ENCODE peak calls at places on chromosomes 7 and 10, in nine cellular contexts. B, W, F, H, G, Y, P, R and O are unnamed samples. For H3K27me3 and H3K36me3, the result is how much of the 10 kb centered on the place peaks cover.

GRCh38 chr10:89659185-89660131 is 14.4 kb upstream of the PANK1 start:
- DNase-seq in G (no peak), Y (no peak), F (no peak), W (no peak), R (no peak), B (no peak), H (no peak), P (peak), O (no peak)

GRCh38 chr7:77537595-77538185 is 595 bp downstream of the PTPN12 start:
- DNase-seq in R (peak), H (peak), G (peak), B (peak), Y (peak), P (no peak), W (peak), F (peak), O (peak)

GRCh38 chr10:131141645-131142445 is 169.7 kb downstream of the TCERG1L start:
- DNase-seq in W (no peak), G (no peak), H (peak), F (no peak), P (no peak), Y (no peak), B (no peak), R (no peak), O (no peak)

GRCh38 chr10:102465466-102465865 is 14.1 kb upstream of the C10orf95 start:
- DNase-seq in H (no peak), Y (no peak), F (no peak), B (no peak), R (no peak), P (no peak), W (no peak), G (no peak), O (no peak)

GRCh38 chr7:30752484-30752883 is 549 bp downstream of the INMT start:
- DNase-seq in H (no peak), G (no peak), P (no peak), B (no peak), R (no peak), W (no peak), Y (no peak), F (no peak), O (no peak)

GRCh38 chr10:28326516-28327493 is 23.9 kb upstream of the MPP7 start:
- DNase-seq in H (no peak), Y (peak), W (peak), R (peak), B (peak), G (peak), F (peak), P (peak), O (peak)

GRCh38 chr7:2813350-2814185 is 30.5 kb downstream of the GNA12 start:
- DNase-seq in H (no peak), Y (no peak), W (no peak), F (no peak), R (no peak), P (no peak), G (no peak), B (no peak), O (no peak)

GRCh38 chr10:42866115-42866995 is 83.8 kb downstream of the BMS1 start:
- DNase-seq in Y (peak), G (peak), P (peak), H (peak), F (peak), R (peak), W (peak), B (peak), O (peak)

GRCh38 chr7:79420464-79420863 is 33.0 kb downstream of the MAGI2 start:
- DNase-seq in P (peak), H (no peak), R (no peak), B (no peak), Y (peak), W (no peak), G (no peak), F (peak), O (peak)

GRCh38 chr7:47153076-47153475 is 428.8 kb downstream of the TNS3 start:
- DNase-seq in Y (peak), P (peak), B (peak), R (peak), W (no peak), F (peak), H (no peak), G (no peak), O (peak)

GRCh38 chr10:131997366-131998049 is 15.8 kb upstream of the BNIP3 start:
- DNase-seq in R (peak), P (peak), Y (peak), H (peak), G (peak), W (peak), B (peak), F (peak), O (peak)

DNA sequence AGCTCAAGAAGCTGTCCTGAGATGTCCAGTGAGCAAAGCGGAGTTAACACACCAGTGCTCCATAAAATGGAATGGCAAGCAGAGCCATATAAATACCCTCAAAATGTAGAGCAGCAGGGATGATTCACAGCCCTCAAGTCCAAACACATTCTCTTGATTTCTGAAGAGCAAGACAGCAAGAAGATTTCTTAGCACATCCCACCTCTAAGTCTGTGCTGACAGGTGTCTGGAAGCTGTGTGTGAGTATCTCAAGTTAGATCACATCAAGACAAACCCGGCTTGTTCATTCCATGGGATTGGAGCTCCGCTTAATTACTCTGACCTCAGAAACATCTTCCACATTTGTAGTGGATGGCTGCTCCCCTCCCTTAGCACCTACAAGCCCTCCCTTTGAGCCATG is 112.6 kb downstream of the GPR26 start:
- DNase-seq in F (no peak), R (no peak), G (no peak), P (no peak), H (no peak), W (no peak), Y (no peak), B (no peak), O (no peak)
- H3K27me3 ChIP-seq in F (under half), R (under half), G (under half), P (under half), H (under half), W (under half), Y (under half), B (under half), O (under half)

GRCh38 chr10:128105383-128105782 is 20.8 kb downstream of the MKI67 start:
- DNase-seq in P (no peak), F (no peak), R (no peak), H (no peak), G (no peak), W (no peak), B (no peak), Y (no peak), O (no peak)
- TF ChIP-seq POLR2A in P (no peak), F (no peak), R (no peak), H (no peak), G (no peak), W (no peak), B (no peak), Y (no peak), O (no peak)

DNA sequence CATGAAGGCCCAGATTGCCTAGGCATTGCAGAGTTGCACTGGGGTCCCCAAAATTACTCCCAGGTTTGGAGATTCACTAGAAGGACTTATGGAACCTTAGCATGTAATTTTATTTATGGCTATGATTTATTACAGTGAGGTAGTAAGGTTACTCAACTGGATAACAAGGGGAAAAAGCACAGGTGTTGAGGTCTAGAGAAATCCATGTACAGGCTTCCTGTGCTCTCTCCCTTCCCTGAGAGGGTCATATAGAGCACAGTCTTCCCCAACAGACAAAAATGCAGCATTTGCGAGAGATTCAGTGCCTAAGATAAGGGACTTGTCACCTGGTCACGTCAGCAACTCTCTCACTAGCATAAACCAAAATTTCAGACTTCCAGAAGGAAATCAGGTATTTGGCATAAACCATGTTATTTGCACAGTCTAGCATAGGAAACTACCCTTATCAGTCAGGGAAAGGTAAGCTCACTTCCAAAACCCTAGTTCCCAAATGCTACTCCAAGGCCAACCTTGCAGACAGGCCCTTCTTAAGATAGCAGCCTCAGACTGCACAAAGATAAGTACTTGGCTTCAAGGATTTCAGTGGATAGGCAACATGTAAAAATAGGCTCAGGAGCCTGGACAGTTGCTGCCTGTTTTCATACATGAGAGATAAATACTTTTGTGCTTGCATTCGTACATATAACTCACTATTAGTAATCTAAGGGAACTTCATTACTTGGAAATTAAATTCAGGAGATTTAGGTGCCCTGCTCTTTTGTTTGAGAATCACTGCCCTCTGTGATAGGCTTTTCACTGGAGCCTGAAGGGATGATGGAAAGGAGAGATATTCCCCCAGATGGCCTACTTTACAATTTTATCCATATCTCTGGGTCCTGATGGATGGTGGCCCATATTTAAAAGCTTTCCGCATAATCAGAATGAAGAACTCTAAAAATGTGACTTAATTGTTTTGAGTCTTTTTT is 378.4 kb upstream of the LRGUK start:
- DNase-seq in B (no peak), F (no peak), P (no peak), G (no peak), W (no peak), H (no peak), Y (no peak), R (no peak), O (no peak)
- H3K36me3 ChIP-seq in B (under half), F (under half), P (under half), G (under half), W (under half), H (under half), Y (under half), R (under half), O (under half)

DNA sequence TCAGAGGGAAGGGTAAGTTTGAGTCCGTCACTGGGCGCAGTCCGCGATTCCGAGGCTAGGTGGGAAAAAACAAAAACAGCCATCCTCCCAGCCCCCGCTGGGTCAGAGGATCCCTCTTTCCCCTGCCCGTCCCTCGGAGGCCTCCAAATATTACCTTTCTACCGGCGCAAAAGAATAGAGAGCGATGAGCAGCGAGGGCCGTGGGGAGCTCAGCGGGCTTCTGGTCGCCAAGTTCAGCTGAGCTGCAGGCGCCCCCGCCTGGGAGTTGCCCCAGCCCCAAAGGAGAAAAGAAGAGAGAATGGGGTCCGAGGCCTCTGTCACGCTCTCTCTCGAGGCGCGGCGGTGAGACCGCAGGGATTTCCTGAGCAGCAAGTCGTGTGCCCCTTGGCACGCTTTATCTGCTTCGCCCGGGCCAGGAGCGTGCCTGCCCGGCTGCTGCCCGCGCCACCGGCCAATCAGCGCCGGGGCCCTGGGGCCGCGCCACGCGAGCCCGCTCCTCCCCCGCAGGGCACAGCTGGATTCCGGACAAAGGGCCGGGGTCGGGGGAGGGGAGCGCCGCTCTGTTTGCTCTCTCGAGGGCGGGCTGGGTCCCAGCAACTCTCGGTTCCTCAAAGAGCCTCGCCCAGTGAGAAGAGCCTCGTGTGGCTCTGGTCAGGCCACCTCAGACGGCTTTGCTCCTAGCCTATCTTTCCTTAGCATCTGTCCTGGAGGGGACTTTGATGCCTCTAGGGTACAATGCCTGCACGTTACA is at the start of gene NEUROG3:
- DNase-seq in Y (no peak), G (peak), R (no peak), P (no peak), B (no peak), F (no peak), H (no peak), W (no peak), O (peak)
- H3K27me3 ChIP-seq in Y (half or more), G (half or more), R (half or more), P (half or more), B (under half), F (under half), H (half or more), W (half or more), O (half or more)

GRCh38 chr10:11298116-11298515 is 280.4 kb downstream of the CELF2 start:
- DNase-seq in H (no peak), B (no peak), P (no peak), R (no peak), G (no peak), F (no peak), Y (no peak), W (no peak), O (no peak)
- TF ChIP-seq POLR2A in H (no peak), B (no peak), P (no peak), R (no peak), G (no peak), F (no peak), Y (no peak), W (no peak), O (no peak)

DNA sequence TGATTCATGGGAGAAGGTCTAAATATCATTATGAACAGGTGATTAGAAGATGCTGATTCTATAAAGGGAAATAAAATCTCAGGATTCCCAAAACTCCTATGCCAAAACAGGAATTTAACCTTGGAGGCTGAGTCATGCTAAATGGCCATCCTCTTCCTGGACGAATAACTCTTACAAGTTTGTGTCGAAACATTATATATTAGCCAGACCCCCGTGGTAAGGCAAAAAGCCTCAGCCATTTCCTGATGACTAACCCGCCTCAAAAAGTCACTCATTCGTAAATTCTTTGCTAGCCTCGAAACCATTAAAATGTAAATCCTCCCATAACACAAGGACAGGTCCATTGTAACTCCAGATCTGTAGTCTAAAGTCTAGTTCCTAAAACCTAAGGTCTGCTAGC is 32.0 kb downstream of the CUL2 start:
- DNase-seq in R (no peak), P (peak), B (no peak), F (peak), W (no peak), H (no peak), Y (no peak), G (no peak), O (no peak)
- H3K36me3 ChIP-seq in R (under half), P (under half), B (under half), F (under half), W (under half), H (half or more), Y (under half), G (half or more), O (under half)

DNA sequence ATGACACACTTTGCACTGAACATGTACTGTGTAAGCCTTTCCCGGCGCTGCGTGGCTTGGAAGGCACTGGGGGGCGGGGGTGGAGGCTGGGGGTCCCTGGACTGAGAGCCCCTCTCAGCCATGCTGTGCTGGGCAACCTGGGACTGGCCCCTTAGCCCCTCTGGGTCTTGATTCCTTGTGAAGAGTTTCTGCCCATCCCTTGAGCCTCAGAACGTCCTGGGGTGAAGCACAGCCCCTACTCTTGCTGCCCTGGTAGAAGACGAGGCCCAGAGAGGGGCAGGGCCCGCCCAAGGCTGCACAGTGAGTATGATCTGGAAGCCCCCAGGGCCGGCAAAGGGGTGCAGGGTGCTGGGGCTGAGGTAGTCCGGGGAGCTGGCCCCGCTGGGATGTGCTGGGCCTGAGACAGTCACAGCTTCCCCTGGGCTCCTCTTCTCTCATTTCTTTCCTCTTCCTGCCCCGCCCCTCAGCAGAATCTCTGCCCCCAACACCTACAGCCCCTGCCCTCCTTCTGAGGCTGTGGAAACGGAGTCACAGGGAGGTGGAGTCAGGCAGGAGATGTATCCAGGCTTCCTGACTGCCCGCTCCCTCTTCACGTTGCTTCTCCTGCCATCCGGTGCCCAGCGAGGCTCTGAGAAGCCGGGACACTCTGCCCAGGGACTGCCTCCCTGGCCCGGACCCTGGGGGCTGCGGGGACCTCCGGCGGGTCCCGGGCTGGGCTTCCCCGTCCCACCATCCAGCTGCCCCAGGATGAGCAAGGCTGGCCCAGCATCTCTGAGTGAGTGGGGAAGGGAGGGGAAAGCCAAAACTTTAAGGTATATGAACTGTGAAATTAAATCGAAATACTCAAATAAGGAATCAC is 60.5 kb downstream of the UNCX start:
- DNase-seq in G (no peak), Y (no peak), F (no peak), H (peak), W (no peak), P (no peak), R (no peak), B (no peak), O (no peak)
- H3K27me3 ChIP-seq in G (half or more), Y (half or more), F (under half), H (half or more), W (half or more), P (half or more), R (under half), B (under half), O (half or more)

GRCh38 chr7:98180751-98181150 is 30.5 kb upstream of the BHLHA15 start:
- DNase-seq in F (no peak), G (no peak), H (no peak), W (no peak), P (no peak), B (no peak), R (no peak), Y (no peak), O (no peak)

GRCh38 chr7:98178762-98179490 is 32.3 kb upstream of the BHLHA15 start:
- DNase-seq in W (no peak), Y (no peak), B (no peak), P (no peak), H (no peak), R (no peak), F (no peak), G (no peak), O (no peak)

GRCh38 chr7:98175260-98175604 is 36.0 kb upstream of the BHLHA15 start:
- DNase-seq in R (no peak), P (no peak), Y (no peak), B (no peak), H (no peak), F (no peak), W (no peak), G (no peak), O (no peak)

GRCh38 chr7:98177553-98177952 is 33.7 kb upstream of the BHLHA15 start:
- DNase-seq in H (no peak), Y (no peak), G (no peak), W (no peak), R (no peak), B (no peak), F (no peak), P (no peak), O (no peak)

DNA sequence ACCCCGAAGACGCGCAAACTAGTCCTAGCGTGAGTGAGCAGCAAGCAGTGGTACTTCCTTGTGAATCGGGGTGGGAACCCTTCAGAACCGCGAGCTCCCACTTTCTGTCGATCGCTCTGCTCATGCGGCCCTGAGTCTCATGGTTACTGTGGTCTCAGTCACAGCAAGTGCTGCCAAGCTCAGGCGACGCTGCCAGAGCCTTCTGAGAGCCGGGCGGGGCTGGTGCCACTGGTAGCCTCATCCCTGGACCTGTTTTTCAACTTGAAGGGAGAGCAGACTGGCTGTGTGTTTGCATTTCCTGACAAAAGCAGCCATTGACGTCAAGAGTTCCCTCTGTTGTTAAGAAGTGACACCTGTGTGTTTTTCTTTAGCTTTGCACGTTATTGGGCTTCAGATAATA is 32.9 kb upstream of the BHLHA15 start:
- DNase-seq in B (no peak), R (peak), W (no peak), G (peak), P (no peak), H (no peak), Y (no peak), F (no peak), O (no peak)
- TF ChIP-seq POLR2A in B (no peak), R (peak), W (no peak), G (no peak), P (no peak), H (no peak), Y (no peak), F (no peak), O (no peak)

GRCh38 chr7:43677864-43678263 is 51.5 kb downstream of the COA1 start:
- DNase-seq in H (no peak), R (no peak), Y (no peak), P (no peak), B (no peak), F (no peak), G (no peak), W (no peak), O (no peak)

GRCh38 chr7:43678315-43678714 is 51.0 kb downstream of the COA1 start:
- DNase-seq in P (no peak), W (no peak), F (no peak), H (no peak), R (no peak), G (no peak), Y (no peak), B (no peak), O (no peak)

GRCh38 chr7:43671520-43671919 is 57.8 kb downstream of the COA1 start:
- DNase-seq in B (no peak), Y (no peak), F (no peak), H (no peak), R (no peak), P (no peak), G (no peak), W (no peak), O (no peak)

GRCh38 chr7:43679210-43680068 is 49.9 kb downstream of the COA1 start:
- DNase-seq in F (no peak), H (no peak), Y (no peak), P (no peak), R (no peak), G (no peak), B (no peak), W (no peak), O (no peak)

GRCh38 chr7:43674559-43675436 is 54.5 kb downstream of the COA1 start:
- DNase-seq in P (peak), B (no peak), Y (no peak), R (no peak), W (no peak), H (no peak), G (no peak), F (peak), O (peak)
- H3K36me3 ChIP-seq in P (under half), B (under half), Y (under half), R (under half), W (under half), H (under half), G (under half), F (under half), O (under half)